ENCODE peak calls at places on chromosomes 16 and 17, in ten cellular contexts. G is OCI-LY7; L is CD8-positive, alpha-beta T cell; O is stomach; I is GM23248; V is uterus; P is neural progenitor cell; W is RWPE2; H is Panc1; B is heart right ventricle. X is an unnamed sample. For H3K4me1, the result is how much of the 10 kb centered on the place peaks cover.

GRCh38 chr17:17313350-17313991 is 10.3 kb downstream of the NT5M start:
- DNase-seq in V (no peak), H (peak), O (peak), W (no peak), L (peak), P (peak), B (peak), G (peak), I (peak), X (peak)

GRCh38 chr17:66337866-66338472 is 35.6 kb downstream of the PRKCA start:
- DNase-seq in H (no peak), O (no peak), I (no peak), W (no peak), P (no peak), G (no peak), B (peak), L (no peak), V (no peak), X (no peak)

GRCh38 chr17:42849451-42850157 is 1.4 kb upstream of the AOC3 start:
- DNase-seq in I (peak), V (no peak), B (no peak), L (no peak), H (no peak), P (no peak), O (no peak), G (no peak), W (no peak), X (no peak)

GRCh38 chr16:49884033-49884707 is 28.3 kb upstream of the ZNF423 start:
- DNase-seq in P (no peak), B (no peak), I (peak), H (no peak), W (no peak), L (no peak), V (no peak), G (no peak), O (no peak), X (no peak)

GRCh38 chr16:75996491-75996890 is 270.2 kb upstream of the CPHXL start:
- DNase-seq in I (no peak), W (peak), O (no peak), P (no peak), V (no peak), H (no peak), B (no peak), L (no peak), G (no peak), X (no peak)

GRCh38 chr16:69905171-69905555 is 46.0 kb upstream of the CLEC18A start:
- DNase-seq in I (no peak), B (no peak), O (no peak), L (no peak), V (no peak), G (no peak), H (no peak), P (no peak), W (no peak), X (no peak)

GRCh38 chr17:7523033-7523432 is 25.8 kb upstream of the TNFSF12 start:
- DNase-seq in V (no peak), L (peak), O (peak), B (no peak), P (peak), H (no peak), I (peak), G (peak), W (no peak), X (no peak)

GRCh38 chr17:6666077-6666521 is 14.5 kb downstream of the C17orf100 start:
- DNase-seq in B (peak), H (no peak), L (peak), O (peak), V (peak), I (peak), W (no peak), G (peak), P (peak), X (peak)

GRCh38 chr16:19707699-19708497 is 10.1 kb downstream of the KNOP1 start:
- DNase-seq in G (no peak), I (no peak), O (no peak), V (no peak), P (no peak), B (no peak), H (no peak), W (no peak), L (no peak), X (no peak)

GRCh38 chr16:87133966-87134945 is 182.9 kb downstream of the C16orf95 start:
- DNase-seq in L (no peak), I (no peak), W (no peak), H (no peak), B (no peak), V (no peak), P (no peak), G (no peak), O (no peak), X (no peak)

GRCh38 chr17:37233001-37233400 is 142.8 kb upstream of the C17orf78 start:
- DNase-seq in P (peak), V (no peak), I (no peak), O (no peak), B (no peak), G (no peak), W (no peak), H (no peak), L (no peak), X (no peak)

GRCh38 chr16:52925143-52925542 is 127.6 kb downstream of the CHD9NB start:
- DNase-seq in L (no peak), I (no peak), B (no peak), V (no peak), O (no peak), H (no peak), G (no peak), W (no peak), P (no peak), X (no peak)

GRCh38 chr17:17363638-17364337 is 60.6 kb downstream of the NT5M start:
- DNase-seq in W (peak), L (no peak), O (no peak), B (no peak), G (peak), H (no peak), P (peak), I (no peak), V (no peak), X (no peak)

GRCh38 chr17:70271672-70272071 is 102.3 kb downstream of the KCNJ2 start:
- DNase-seq in O (no peak), V (no peak), W (no peak), G (no peak), P (no peak), I (no peak), B (no peak), L (no peak), H (no peak), X (no peak)

GRCh38 chr17:69764137-69764536 is 310.9 kb upstream of the KCNJ16 start:
- DNase-seq in P (no peak), O (no peak), W (no peak), B (no peak), I (peak), L (no peak), G (no peak), H (no peak), V (no peak), X (no peak)

GRCh38 chr16:17469742-17470001 is 1.1 kb downstream of the XYLT1 start:
- DNase-seq in V (no peak), P (no peak), W (no peak), I (no peak), B (no peak), H (no peak), G (no peak), L (no peak), O (no peak), X (no peak)

GRCh38 chr16:27364493-27365141 is 37.4 kb upstream of the IL21R start:
- DNase-seq in W (no peak), P (no peak), B (no peak), I (no peak), O (peak), G (no peak), H (no peak), V (no peak), L (no peak), X (no peak)

GRCh38 chr17:35312346-35312745 is 61.1 kb downstream of the SLFN11 start:
- DNase-seq in I (no peak), V (no peak), H (no peak), L (no peak), O (no peak), B (no peak), G (no peak), P (no peak), W (no peak), X (no peak)

GRCh38 chr16:48558269-48558915 is 51.6 kb downstream of the N4BP1 start:
- DNase-seq in H (no peak), W (no peak), B (no peak), G (no peak), I (peak), V (no peak), P (no peak), L (no peak), O (no peak), X (no peak)

GRCh38 chr17:1750628-1751027 is 8.0 kb downstream of the SERPINF2 start:
- DNase-seq in G (no peak), P (no peak), W (no peak), I (no peak), B (no peak), V (no peak), H (no peak), O (no peak), L (no peak), X (no peak)
- H3K27ac ChIP-seq in G (no peak), P (no peak), W (no peak), I (no peak), B (no peak), V (no peak), H (no peak), O (no peak), L (no peak), X (no peak)

GRCh38 chr17:77037943-77038342 is 102.8 kb upstream of the SEC14L1 start:
- DNase-seq in H (no peak), O (no peak), P (no peak), G (peak), W (no peak), L (no peak), V (no peak), B (no peak), I (no peak), X (no peak)
- H3K4me1 ChIP-seq in H (under half), O (under half), P (under half), G (half or more), W (under half), L (under half), V (under half), B (under half), I (under half), X (under half)

DNA sequence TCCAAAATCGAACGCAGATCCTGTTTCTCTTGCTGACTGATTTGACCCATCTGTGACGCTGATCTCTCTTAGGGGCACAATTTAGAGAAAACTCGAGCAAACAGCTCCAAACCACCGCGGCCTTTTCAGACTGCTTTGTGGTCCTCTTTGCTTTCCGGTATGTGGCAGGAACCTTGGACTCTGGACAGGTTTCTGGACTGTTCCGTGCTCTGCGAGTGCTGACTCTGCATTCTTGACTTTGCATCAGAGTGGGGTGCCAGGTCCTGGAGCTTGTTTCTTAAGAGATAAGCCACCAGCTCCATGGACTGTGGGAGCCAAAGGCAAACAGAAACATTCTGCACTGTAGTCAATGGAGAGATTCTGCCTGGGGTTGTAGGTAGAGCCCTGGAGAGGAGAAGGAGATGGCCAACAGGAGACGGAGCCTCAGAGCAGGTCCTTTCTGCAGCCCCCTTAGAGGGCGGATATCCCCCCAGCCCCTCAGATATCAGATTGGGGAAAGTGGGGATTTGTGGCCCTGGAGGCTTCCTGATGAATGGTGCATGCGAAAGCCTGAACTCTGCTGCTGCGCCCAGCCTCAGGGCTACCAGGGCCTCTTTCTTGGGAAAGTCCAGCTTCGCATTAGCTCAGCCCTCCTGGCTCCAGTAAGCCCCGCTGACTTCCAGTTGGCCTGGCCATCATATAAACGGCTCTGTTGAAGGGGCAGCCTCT is 65.6 kb downstream of the WIPI1 start:
- DNase-seq in O (no peak), H (no peak), G (no peak), P (no peak), W (no peak), B (no peak), V (no peak), L (no peak), I (peak), X (no peak)
- H3K27ac ChIP-seq in O (no peak), H (no peak), G (no peak), P (no peak), W (no peak), B (no peak), V (no peak), L (no peak), I (no peak), X (no peak)

DNA sequence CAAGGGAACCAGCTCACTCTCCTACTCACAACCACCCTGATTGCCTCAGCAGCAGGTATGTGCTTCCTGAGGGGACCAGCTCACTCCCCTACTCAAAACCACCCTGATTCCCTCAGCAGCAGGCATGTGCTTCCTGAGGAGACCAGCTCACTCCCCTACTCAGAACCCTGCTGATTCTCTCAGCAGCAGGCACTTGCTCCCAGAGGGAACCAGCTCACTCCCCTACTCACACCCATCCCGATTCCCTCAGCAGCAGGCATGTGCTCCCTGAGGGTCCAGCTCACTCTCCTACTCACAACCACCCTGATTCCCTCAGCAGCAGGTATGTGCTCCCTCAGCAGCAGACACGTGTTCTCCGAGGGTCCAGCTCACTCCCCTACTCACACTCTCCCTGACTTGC is 26.1 kb upstream of the COG7 start:
- DNase-seq in I (no peak), H (no peak), B (no peak), O (no peak), W (no peak), G (no peak), P (no peak), L (no peak), V (no peak), X (no peak)
- H3K4me1 ChIP-seq in I (under half), H (under half), B (under half), O (under half), W (under half), G (under half), P (under half), L (under half), V (under half), X (under half)

GRCh38 chr17:73534575-73534940 is 109.7 kb downstream of the SDK2 start:
- DNase-seq in H (no peak), O (no peak), W (no peak), V (no peak), P (no peak), L (no peak), I (no peak), B (no peak), G (no peak), X (no peak)

GRCh38 chr17:73533801-73534574 is 110.3 kb downstream of the SDK2 start:
- DNase-seq in L (no peak), B (no peak), O (no peak), P (peak), H (no peak), V (no peak), I (no peak), G (no peak), W (no peak), X (no peak)

GRCh38 chr17:73531171-73531570 is 113.1 kb downstream of the SDK2 start:
- DNase-seq in H (no peak), G (no peak), P (no peak), W (no peak), V (no peak), I (no peak), L (no peak), B (no peak), O (no peak), X (no peak)

GRCh38 chr17:73532441-73532901 is 111.8 kb downstream of the SDK2 start:
- DNase-seq in G (no peak), H (no peak), W (no peak), L (no peak), P (no peak), I (no peak), V (no peak), B (no peak), O (no peak), X (no peak)

GRCh38 chr17:73533127-73533526 is 111.1 kb downstream of the SDK2 start:
- DNase-seq in B (peak), I (no peak), L (no peak), G (no peak), O (no peak), V (no peak), W (no peak), P (no peak), H (no peak), X (peak)
- H3K27ac ChIP-seq in B (no peak), I (no peak), L (no peak), G (no peak), O (no peak), V (no peak), W (no peak), P (no peak), H (no peak), X (no peak)

GRCh38 chr17:603405-604193 is 111.0 kb downstream of the VPS53 start:
- DNase-seq in G (no peak), V (no peak), P (no peak), H (no peak), W (no peak), B (no peak), O (no peak), L (no peak), I (peak), X (no peak)
- H3K4me1 ChIP-seq in G (under half), V (under half), P (under half), H (under half), W (under half), B (under half), O (under half), L (under half), I (under half), X (under half)